ENCODE peak calls at places on chromosomes 12 and 14, in six cellular contexts. One of them, this sample, is unnamed. For H3K27me3 and H3K36me3, the result is how much of the 10 kb centered on the place peaks cover.

GRCh38 chr12:93007539-93007938 is 78.4 kb upstream of the EEA1 start:
- DNase-seq in uterus: no peak
- DNase-seq in GM23248: no peak
- DNase-seq in HepG2: no peak
- DNase-seq in colonic mucosa: no peak
- DNase-seq in fibroblast of lung: no peak
- DNase-seq in this sample: no peak

GRCh38 chr12:77116277-77116676 is 50.9 kb upstream of the E2F7 start:
- DNase-seq in colonic mucosa: no peak
- DNase-seq in fibroblast of lung: peak
- DNase-seq in GM23248: peak
- DNase-seq in HepG2: no peak
- DNase-seq in uterus: no peak
- DNase-seq in this sample: no peak

GRCh38 chr14:71289536-71289935 is 382.3 kb downstream of the PCNX1 start:
- DNase-seq in uterus: no peak
- DNase-seq in GM23248: no peak
- DNase-seq in colonic mucosa: peak
- DNase-seq in fibroblast of lung: no peak
- DNase-seq in HepG2: no peak
- DNase-seq in this sample: no peak

GRCh38 chr12:26878661-26879119 is 45.7 kb upstream of the ITPR2 start:
- DNase-seq in GM23248: no peak
- DNase-seq in HepG2: no peak
- DNase-seq in colonic mucosa: peak
- DNase-seq in fibroblast of lung: peak
- DNase-seq in uterus: peak
- DNase-seq in this sample: peak

GRCh38 chr12:78239566-78239965 is 408.9 kb downstream of the NAV3 start:
- DNase-seq in fibroblast of lung: no peak
- DNase-seq in GM23248: peak
- DNase-seq in uterus: no peak
- DNase-seq in colonic mucosa: no peak
- DNase-seq in HepG2: no peak
- DNase-seq in this sample: no peak

GRCh38 chr12:94458882-94459772 is 540 bp downstream of the CEP83 start:
- DNase-seq in fibroblast of lung: peak
- DNase-seq in GM23248: peak
- DNase-seq in HepG2: peak
- DNase-seq in uterus: no peak
- DNase-seq in colonic mucosa: no peak
- DNase-seq in this sample: no peak

GRCh38 chr14:57326253-57326652 is 57.5 kb downstream of the AP5M1 start:
- DNase-seq in GM23248: no peak
- DNase-seq in colonic mucosa: no peak
- DNase-seq in fibroblast of lung: no peak
- DNase-seq in uterus: no peak
- DNase-seq in HepG2: no peak
- DNase-seq in this sample: no peak

GRCh38 chr12:70557583-70558263 is 79.5 kb downstream of the PTPRB start:
- DNase-seq in HepG2: peak
- DNase-seq in fibroblast of lung: no peak
- DNase-seq in GM23248: no peak
- DNase-seq in colonic mucosa: no peak
- DNase-seq in uterus: no peak
- DNase-seq in this sample: no peak

GRCh38 chr12:2411011-2411410 is 358.2 kb downstream of the CACNA1C start:
- DNase-seq in uterus: no peak
- DNase-seq in colonic mucosa: no peak
- DNase-seq in fibroblast of lung: no peak
- DNase-seq in GM23248: no peak
- DNase-seq in HepG2: no peak
- DNase-seq in this sample: no peak

GRCh38 chr12:2410490-2410889 is 357.7 kb downstream of the CACNA1C start:
- DNase-seq in uterus: no peak
- DNase-seq in GM23248: no peak
- DNase-seq in fibroblast of lung: no peak
- DNase-seq in HepG2: no peak
- DNase-seq in colonic mucosa: no peak
- DNase-seq in this sample: no peak

GRCh38 chr12:2412305-2412643 is 359.5 kb downstream of the CACNA1C start:
- DNase-seq in fibroblast of lung: no peak
- DNase-seq in uterus: no peak
- DNase-seq in GM23248: no peak
- DNase-seq in HepG2: no peak
- DNase-seq in colonic mucosa: no peak
- DNase-seq in this sample: no peak

GRCh38 chr12:2409656-2410265 is 357.0 kb downstream of the CACNA1C start:
- DNase-seq in uterus: no peak
- DNase-seq in GM23248: no peak
- DNase-seq in fibroblast of lung: no peak
- DNase-seq in HepG2: no peak
- DNase-seq in colonic mucosa: no peak
- DNase-seq in this sample: no peak

DNA sequence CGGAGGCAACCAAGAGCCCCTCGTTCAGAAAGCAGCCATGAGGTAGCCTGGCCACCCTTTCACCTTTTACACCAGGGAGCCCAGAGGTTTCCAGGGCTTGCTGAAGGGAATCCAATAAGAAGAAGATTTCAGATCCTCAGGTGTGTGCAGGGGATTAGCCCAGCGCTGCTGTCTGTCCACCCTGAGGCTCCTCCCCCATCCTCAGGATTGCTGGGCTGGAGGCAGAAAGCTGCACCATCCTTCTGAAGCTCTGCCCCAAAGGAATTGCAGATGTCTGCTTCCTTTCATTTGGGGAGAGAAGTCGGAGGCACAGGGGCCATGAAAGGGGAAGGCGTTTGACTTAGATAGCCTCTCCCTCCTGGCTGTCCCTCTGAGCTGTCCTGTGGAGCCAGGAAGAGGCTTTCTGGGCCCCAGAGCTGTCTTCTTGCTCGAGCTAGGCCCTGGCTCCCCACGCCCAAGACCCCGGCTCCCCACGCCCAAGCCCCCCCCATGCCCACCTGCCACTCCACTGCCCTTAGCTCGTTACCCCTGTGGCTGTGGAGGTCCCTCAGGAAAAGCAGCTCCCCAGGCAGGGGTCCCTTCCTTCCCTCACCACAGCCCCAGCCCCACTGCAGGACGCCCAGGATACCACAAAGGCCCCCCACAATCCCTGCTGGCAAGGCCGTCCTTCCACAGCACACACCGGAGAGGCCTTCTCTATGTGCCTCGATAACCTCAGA is 359.0 kb downstream of the CACNA1C start:
- DNase-seq in HepG2: no peak
- DNase-seq in fibroblast of lung: no peak
- DNase-seq in GM23248: no peak
- DNase-seq in colonic mucosa: no peak
- DNase-seq in uterus: no peak
- DNase-seq in this sample: no peak
- H3K27me3 ChIP-seq in HepG2: under half
- H3K27me3 ChIP-seq in fibroblast of lung: under half
- H3K27me3 ChIP-seq in GM23248: under half
- H3K27me3 ChIP-seq in colonic mucosa: under half
- H3K27me3 ChIP-seq in uterus: under half
- H3K27me3 ChIP-seq in this sample: under half

GRCh38 chr12:356276-356988 is 32.7 kb downstream of the KDM5A start:
- DNase-seq in fibroblast of lung: peak
- DNase-seq in GM23248: peak
- DNase-seq in HepG2: no peak
- DNase-seq in colonic mucosa: no peak
- DNase-seq in uterus: no peak
- DNase-seq in this sample: no peak
- H3K36me3 ChIP-seq in fibroblast of lung: under half
- H3K36me3 ChIP-seq in GM23248: under half
- H3K36me3 ChIP-seq in HepG2: half or more
- H3K36me3 ChIP-seq in colonic mucosa: under half
- H3K36me3 ChIP-seq in uterus: under half
- H3K36me3 ChIP-seq in this sample: under half

GRCh38 chr12:48814313-48815280 is 3.7 kb upstream of the CACNB3 start:
- DNase-seq in fibroblast of lung: peak
- DNase-seq in HepG2: peak
- DNase-seq in GM23248: peak
- DNase-seq in colonic mucosa: peak
- DNase-seq in uterus: peak
- DNase-seq in this sample: no peak
- H3K27me3 ChIP-seq in fibroblast of lung: under half
- H3K27me3 ChIP-seq in HepG2: under half
- H3K27me3 ChIP-seq in GM23248: under half
- H3K27me3 ChIP-seq in colonic mucosa: under half
- H3K27me3 ChIP-seq in uterus: under half
- H3K27me3 ChIP-seq in this sample: under half

GRCh38 chr12:56274299-56274698 is 7.6 kb downstream of the COQ10A start:
- DNase-seq in colonic mucosa: no peak
- DNase-seq in HepG2: no peak
- DNase-seq in fibroblast of lung: no peak
- DNase-seq in uterus: no peak
- DNase-seq in GM23248: no peak
- DNase-seq in this sample: no peak
- H3K36me3 ChIP-seq in colonic mucosa: under half
- H3K36me3 ChIP-seq in HepG2: half or more
- H3K36me3 ChIP-seq in fibroblast of lung: under half
- H3K36me3 ChIP-seq in uterus: under half
- H3K36me3 ChIP-seq in GM23248: half or more
- H3K36me3 ChIP-seq in this sample: under half

DNA sequence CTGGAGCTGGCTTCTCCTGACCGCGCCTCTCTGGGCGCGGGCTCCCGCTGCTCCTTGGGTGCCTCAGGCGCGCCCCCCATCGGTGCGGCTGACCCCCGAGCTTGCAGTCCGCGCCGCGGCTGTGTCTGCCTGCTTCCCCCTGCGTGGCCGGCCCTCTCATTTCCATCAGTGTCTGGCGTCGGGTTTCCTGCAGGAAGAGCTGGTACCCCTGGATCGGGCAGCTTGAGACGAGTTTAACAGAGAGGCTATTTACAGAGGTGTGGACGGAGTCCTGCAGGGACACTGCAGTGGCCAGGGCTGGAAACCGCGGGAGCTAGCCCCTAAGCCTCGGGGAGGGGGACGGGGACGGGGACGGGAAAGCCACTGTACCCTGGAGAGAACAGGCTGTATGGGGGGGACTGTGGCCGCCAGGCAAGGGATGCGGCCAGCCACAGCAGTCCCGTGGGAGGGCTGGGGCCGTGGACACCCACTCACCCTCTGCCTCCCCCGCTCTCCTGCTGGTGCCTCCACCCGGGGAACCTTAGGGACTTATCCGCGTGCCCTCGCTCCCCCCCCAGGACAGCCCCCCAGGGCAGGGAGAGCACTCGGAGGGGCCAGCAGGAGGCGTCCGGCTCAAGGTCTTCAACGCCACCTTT is 3.7 kb upstream of the CACNA2D4 start:
- DNase-seq in uterus: peak
- DNase-seq in GM23248: no peak
- DNase-seq in colonic mucosa: peak
- DNase-seq in HepG2: no peak
- DNase-seq in fibroblast of lung: no peak
- DNase-seq in this sample: no peak
- H3K27me3 ChIP-seq in uterus: under half
- H3K27me3 ChIP-seq in GM23248: under half
- H3K27me3 ChIP-seq in colonic mucosa: under half
- H3K27me3 ChIP-seq in HepG2: under half
- H3K27me3 ChIP-seq in fibroblast of lung: under half
- H3K27me3 ChIP-seq in this sample: under half

GRCh38 chr12:106066726-106067325 is 71.9 kb downstream of the NUAK1 start:
- DNase-seq in HepG2: no peak
- DNase-seq in colonic mucosa: no peak
- DNase-seq in uterus: no peak
- DNase-seq in GM23248: no peak
- DNase-seq in fibroblast of lung: no peak
- DNase-seq in this sample: no peak
- H3K36me3 ChIP-seq in HepG2: under half
- H3K36me3 ChIP-seq in colonic mucosa: under half
- H3K36me3 ChIP-seq in uterus: under half
- H3K36me3 ChIP-seq in GM23248: half or more
- H3K36me3 ChIP-seq in fibroblast of lung: under half
- H3K36me3 ChIP-seq in this sample: under half